ENCODE peak calls at places on chromosome 15, in nine cellular contexts. F is prostate gland, W is body of pancreas, I is PC-9, N is H9, C is Karpas-422, U is fibroblast of lung, A is adrenal gland, M is neuronal stem cell. J is an unnamed sample.
A peak's percentile ranks its signal among the peaks of the same experiment; 100 is the strongest.

GRCh38 chr15:25501828-25502446 is 63.1 kb upstream of the UBE3A start:
- DNase-seq in I (no peak), M (no peak), F (no peak), C (peak; percentile 72), W (peak; percentile 25), U (peak; percentile 21), A (peak; percentile 25), N (peak; percentile 45), J (no peak)

GRCh38 chr15:48340111-48340510 is 8.9 kb downstream of the DUT start:
- DNase-seq in W (no peak), A (no peak), M (no peak), I (no peak), U (no peak), C (no peak), N (no peak), F (no peak), J (no peak)

GRCh38 chr15:62389887-62390792 is 225.1 kb upstream of the C2CD4B start:
- DNase-seq in C (peak; percentile 92), F (peak; percentile 54), N (peak; percentile 69), A (peak; percentile 49), M (peak; percentile 76), I (peak; percentile 63), W (peak; percentile 62), U (peak; percentile 77), J (no peak)

GRCh38 chr15:91146728-91147127 is 46.7 kb downstream of the SV2B start:
- DNase-seq in N (no peak), M (no peak), C (no peak), U (no peak), W (no peak), F (no peak), I (no peak), A (no peak), J (no peak)

GRCh38 chr15:73522011-73522410 is 79.0 kb downstream of the REC114 start:
- DNase-seq in F (peak; percentile 3), W (no peak), I (no peak), A (no peak), N (no peak), M (no peak), C (no peak), U (no peak), J (no peak)

GRCh38 chr15:101489236-101489632 is 273 bp downstream of the PCSK6 start:
- DNase-seq in F (peak; percentile 41), W (peak; percentile 59), I (peak; percentile 65), C (no peak), A (peak; percentile 41), N (no peak), U (peak; percentile 16), M (no peak), J (no peak)

GRCh38 chr15:82108489-82109078 is 62.8 kb upstream of the MEX3B start:
- DNase-seq in W (peak; percentile 61), F (peak; percentile 54), M (no peak), I (peak; percentile 79), A (peak; percentile 77), U (peak; percentile 38), C (peak; percentile 91), N (peak; percentile 86), J (no peak)

GRCh38 chr15:90561344-90562244 is 31.9 kb downstream of the CRTC3 start:
- DNase-seq in U (no peak), C (no peak), A (no peak), N (no peak), I (no peak), M (no peak), F (no peak), W (peak; percentile 20), J (peak; percentile 49)

GRCh38 chr15:92821491-92822116 is 78.5 kb upstream of the CHD2 start:
- DNase-seq in F (no peak), M (no peak), U (peak; percentile 72), A (no peak), I (no peak), C (peak; percentile 66), W (no peak), N (no peak), J (no peak)

GRCh38 chr15:89442155-89442554 is 54.2 kb downstream of the RHCG start:
- DNase-seq in W (no peak), F (no peak), N (no peak), C (no peak), M (no peak), I (no peak), U (no peak), A (no peak), J (no peak)

GRCh38 chr15:59168536-59168935 is 38.1 kb upstream of the LDHAL6B start:
- DNase-seq in I (no peak), C (no peak), M (no peak), U (peak; percentile 76), N (no peak), F (no peak), A (peak; percentile 51), W (no peak), J (no peak)

GRCh38 chr15:59166601-59167265 is 39.9 kb upstream of the LDHAL6B start:
- DNase-seq in N (no peak), A (no peak), M (no peak), W (no peak), F (no peak), U (no peak), C (no peak), I (no peak), J (no peak)

GRCh38 chr15:59169337-59169736 is 37.3 kb upstream of the LDHAL6B start:
- DNase-seq in U (peak; percentile 95), W (no peak), M (no peak), C (no peak), A (no peak), I (no peak), F (no peak), N (no peak), J (peak; percentile 38)

GRCh38 chr15:59165726-59166125 is 40.9 kb upstream of the LDHAL6B start:
- DNase-seq in I (peak; percentile 39), F (peak; percentile 77), M (no peak), U (peak; percentile 41), C (no peak), N (no peak), W (no peak), A (no peak), J (no peak)

GRCh38 chr15:59166156-59166555 is 40.5 kb upstream of the LDHAL6B start:
- DNase-seq in U (no peak), F (no peak), A (no peak), I (no peak), M (no peak), C (no peak), N (no peak), W (no peak), J (no peak)
- H3K27ac ChIP-seq in U (no peak overlapping the region), F (peak overlapping the region; percentile 69), A (no peak overlapping the region), I (no peak overlapping the region), M (no peak overlapping the region), C (no peak overlapping the region), N (no peak overlapping the region), W (no peak overlapping the region), J (no peak overlapping the region)

GRCh38 chr15:75338661-75339240 is 2.9 kb downstream of the COMMD4 start:
- DNase-seq in W (no peak), A (no peak), U (no peak), M (no peak), N (no peak), C (no peak), F (no peak), I (no peak), J (no peak)

GRCh38 chr15:75335313-75335704 is 554 bp upstream of the COMMD4 start:
- DNase-seq in W (no peak), U (no peak), C (no peak), A (no peak), I (no peak), F (no peak), N (no peak), M (no peak), J (no peak)

GRCh38 chr15:75342221-75342620 is 4.6 kb upstream of the NEIL1 start:
- DNase-seq in N (no peak), M (no peak), A (peak; percentile 5), W (no peak), I (no peak), U (no peak), F (no peak), C (no peak), J (no peak)

GRCh38 chr15:75335705-75336355 is at the start of gene COMMD4:
- DNase-seq in C (peak; percentile 97), I (peak; percentile 92), N (peak; percentile 95), W (peak; percentile 98), M (peak; percentile 94), A (peak; percentile 98), U (peak; percentile 94), F (peak; percentile 92), J (peak; percentile 88)

GRCh38 chr15:75339531-75340240 is 3.8 kb downstream of the COMMD4 start:
- DNase-seq in N (no peak), A (peak; percentile 16), U (no peak), C (no peak), F (no peak), I (no peak), W (no peak), M (no peak), J (no peak)
- H3K27ac ChIP-seq in N (no peak overlapping the region), A (no peak overlapping the region), U (no peak overlapping the region), C (no peak overlapping the region), F (no peak overlapping the region), I (no peak overlapping the region), W (no peak overlapping the region), M (no peak overlapping the region), J (no peak overlapping the region)

GRCh38 chr15:35580606-35581005 is 34.6 kb upstream of the DPH6 start:
- DNase-seq in U (no peak), N (no peak), I (no peak), F (no peak), C (no peak), A (no peak), M (no peak), W (no peak), J (no peak)

DNA sequence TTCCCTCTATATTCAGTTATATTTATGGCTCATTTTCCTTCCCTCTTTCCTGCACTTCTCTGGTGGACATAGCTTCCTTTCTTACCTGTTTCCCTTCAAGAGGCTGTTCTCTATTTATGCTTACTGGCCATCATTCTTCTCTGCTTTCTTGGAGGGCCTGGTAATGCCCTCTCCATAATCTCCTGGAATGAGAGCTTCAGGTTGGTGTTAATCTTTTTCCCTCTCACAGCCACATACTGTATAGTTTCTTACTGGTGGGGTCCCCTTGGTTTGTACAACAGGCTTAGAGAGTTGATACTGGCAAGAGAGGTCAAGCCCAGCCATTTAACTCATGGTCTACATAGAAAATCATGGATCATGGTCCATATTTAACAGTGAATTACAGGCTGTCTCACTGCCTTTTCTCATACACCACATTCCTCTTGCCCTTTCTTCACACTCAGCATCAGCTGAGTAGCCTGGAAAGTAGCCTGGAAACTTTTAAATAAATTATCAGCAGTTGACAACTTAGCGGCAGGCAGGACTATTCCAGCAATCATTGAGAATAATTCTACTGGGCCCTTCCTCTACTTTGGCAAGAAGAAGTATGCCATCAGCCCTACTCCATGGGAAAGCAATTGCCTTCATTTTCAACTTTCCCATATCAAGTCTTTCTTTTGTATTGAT is 38.0 kb upstream of the DPH6 start:
- DNase-seq in F (no peak), A (peak; percentile 28), U (peak; percentile 71), I (no peak), M (no peak), N (no peak), W (no peak), C (no peak), J (no peak)
- H3K27ac ChIP-seq in F (no peak overlapping the region), A (no peak overlapping the region), U (no peak overlapping the region), I (no peak overlapping the region), M (no peak overlapping the region), N (no peak overlapping the region), W (no peak overlapping the region), C (no peak overlapping the region), J (no peak overlapping the region)

DNA sequence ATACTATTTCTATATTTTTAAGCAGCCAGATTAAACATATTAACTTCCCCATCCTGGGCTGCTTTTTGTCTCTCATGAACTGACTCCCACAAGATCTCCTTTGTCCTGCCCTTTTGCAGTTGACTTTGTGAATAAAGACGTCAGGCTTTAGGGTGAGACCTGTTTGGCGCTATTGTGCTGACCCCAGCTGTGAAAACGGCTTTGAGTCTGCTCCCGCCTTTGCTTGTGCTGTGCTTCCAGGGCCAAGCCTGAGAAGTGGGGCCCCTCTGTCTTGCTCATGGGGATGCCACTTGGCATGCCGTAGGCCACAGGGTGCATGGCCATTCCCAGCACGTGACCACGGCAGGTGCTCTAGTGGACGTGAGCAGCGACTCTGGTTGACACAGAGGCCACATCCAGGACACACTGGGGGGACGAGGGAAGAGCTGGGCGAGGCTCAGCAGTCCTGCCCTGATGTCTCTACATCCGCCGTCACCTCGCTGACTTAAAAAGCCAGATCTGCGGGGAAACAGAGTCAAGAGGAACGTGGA is 268.9 kb upstream of the LYSMD4 start:
- DNase-seq in I (no peak), U (no peak), W (no peak), A (no peak), N (no peak), F (no peak), C (no peak), M (no peak), J (no peak)
- H3K27ac ChIP-seq in I (no peak overlapping the region), U (no peak overlapping the region), W (no peak overlapping the region), A (no peak overlapping the region), N (no peak overlapping the region), F (no peak overlapping the region), C (no peak overlapping the region), M (no peak overlapping the region), J (no peak overlapping the region)